ENCODE peak calls at places on chromosomes 11 and 22, in six cellular contexts. B is hepatocyte, C is heart right ventricle, Y is testis, J is transverse colon, T is lung. I is an unnamed sample.

GRCh38 chr11:101003468-101003867 is 126.1 kb downstream of the PGR start:
- DNase-seq in Y (no peak), J (no peak), B (no peak), C (no peak), T (no peak), I (no peak)

GRCh38 chr11:9838961-9839360 is 175.1 kb downstream of the SWAP70 start:
- DNase-seq in B (no peak), Y (no peak), C (no peak), T (no peak), J (no peak), I (no peak)

GRCh38 chr11:79973701-79974626 is 533.1 kb upstream of the TENM4 start:
- DNase-seq in T (no peak), B (no peak), C (no peak), J (no peak), Y (no peak), I (no peak)

GRCh38 chr11:102622258-102622657 is 2.9 kb downstream of the MMP20 start:
- DNase-seq in B (no peak), C (no peak), T (no peak), J (no peak), Y (no peak), I (no peak)

GRCh38 chr22:49492756-49493251 is 334.9 kb downstream of the BRD1 start:
- DNase-seq in B (no peak), J (no peak), Y (no peak), T (no peak), C (no peak), I (no peak)

GRCh38 chr11:16547879-16548278 is 190.6 kb upstream of the C11orf58 start:
- DNase-seq in Y (no peak), T (no peak), B (no peak), J (no peak), C (no peak), I (no peak)

GRCh38 chr11:102410382-102410784 is 42.2 kb downstream of the TMEM123 start:
- DNase-seq in J (no peak), C (no peak), Y (no peak), T (no peak), B (peak; percentile 47), I (no peak)

GRCh38 chr11:12195773-12196172 is 85.4 kb downstream of the MICAL2 start:
- DNase-seq in C (no peak), Y (no peak), B (no peak), J (no peak), T (no peak), I (no peak)

GRCh38 chr22:40463017-40463631 is 92.7 kb downstream of the SGSM3 start:
- DNase-seq in T (no peak), Y (no peak), B (no peak), J (peak; percentile 27), C (no peak), I (peak; percentile 84)

GRCh38 chr11:61377461-61378160 is 14.8 kb upstream of the TMEM216 start:
- DNase-seq in C (no peak), J (no peak), T (no peak), Y (no peak), B (no peak), I (no peak)

GRCh38 chr22:25101986-25102385 is 97.7 kb upstream of the CRYBB3 start:
- DNase-seq in C (no peak), B (no peak), J (no peak), Y (no peak), T (no peak), I (no peak)

GRCh38 chr11:2701230-2701629 is 1.4 kb upstream of the KCNQ1OT1 start:
- DNase-seq in C (no peak), J (no peak), Y (no peak), T (no peak), B (no peak), I (peak; percentile 71)

GRCh38 chr11:130166457-130166784 is 6.8 kb downstream of the ST14 start:
- DNase-seq in B (peak; percentile 80), T (no peak), C (no peak), Y (no peak), J (peak; percentile 78), I (no peak)

GRCh38 chr11:112784323-112785073 is 176.7 kb upstream of the NCAM1 start:
- DNase-seq in B (peak; percentile 72), Y (peak; percentile 83), C (peak; percentile 68), J (peak; percentile 32), T (no peak), I (no peak)

GRCh38 chr11:58726594-58727414 is 4.9 kb downstream of the GLYAT start:
- DNase-seq in T (no peak), Y (no peak), B (no peak), C (no peak), J (no peak), I (no peak)

GRCh38 chr22:29700949-29701927 is 18.6 kb upstream of the CABP7 start:
- DNase-seq in Y (no peak), T (peak; percentile 32), B (peak; percentile 57), C (no peak), J (peak; percentile 24), I (no peak)

GRCh38 chr22:37228106-37229011 is 15.7 kb downstream of the RAC2 start:
- DNase-seq in B (peak; percentile 44), Y (no peak), T (no peak), J (peak; percentile 41), C (peak; percentile 20), I (peak; percentile 88)

GRCh38 chr22:36079041-36079440 is 50.4 kb upstream of the RBFOX2 start:
- DNase-seq in T (no peak), Y (no peak), C (no peak), J (no peak), B (no peak), I (no peak)

GRCh38 chr22:49704345-49705215 is 123.1 kb downstream of the BRD1 start:
- DNase-seq in J (no peak), T (no peak), C (no peak), B (no peak), Y (no peak), I (peak; percentile 55)

GRCh38 chr11:108880510-108880909 is 215.6 kb downstream of the DDX10 start:
- DNase-seq in Y (no peak), C (no peak), T (no peak), J (no peak), B (no peak), I (no peak)

GRCh38 chr11:67153971-67154370 is 34.9 kb downstream of the KDM2A start:
- DNase-seq in C (no peak), J (no peak), T (no peak), B (no peak), Y (no peak), I (no peak)

GRCh38 chr11:27610946-27611345 is 89.3 kb downstream of the BDNF start:
- DNase-seq in T (no peak), B (no peak), Y (no peak), C (no peak), J (no peak), I (no peak)

GRCh38 chr11:92880391-92880790 is 89.1 kb upstream of the MTNR1B start:
- DNase-seq in T (no peak), C (no peak), Y (no peak), B (no peak), J (no peak), I (no peak)

GRCh38 chr22:35400335-35400680 is 368 bp downstream of the MCM5 start:
- DNase-seq in C (no peak), Y (no peak), B (no peak), T (no peak), J (no peak), I (peak; percentile 86)

GRCh38 chr11:57781529-57781943 is 19.9 kb downstream of the CTNND1 start:
- DNase-seq in C (peak; percentile 41), Y (peak; percentile 58), J (peak; percentile 80), T (peak; percentile 83), B (peak; percentile 84), I (no peak)

GRCh38 chr11:126586303-126586627 is 230.8 kb downstream of the ST3GAL4 start:
- DNase-seq in C (no peak), B (no peak), T (no peak), J (no peak), Y (no peak), I (peak; percentile 47)

GRCh38 chr11:83681045-83681781 is 395.0 kb upstream of the CCDC90B start:
- DNase-seq in Y (no peak), C (no peak), B (no peak), J (no peak), T (no peak), I (no peak)

GRCh38 chr11:128533473-128533872 is 53.9 kb downstream of the ETS1 start:
- DNase-seq in T (no peak), J (no peak), Y (no peak), C (no peak), B (no peak), I (no peak)

GRCh38 chr11:108733479-108734116 is 68.7 kb downstream of the DDX10 start:
- DNase-seq in B (no peak), T (no peak), Y (no peak), C (no peak), J (no peak), I (no peak)

GRCh38 chr11:64608636-64609035 is 17.6 kb downstream of the SLC22A12 start:
- DNase-seq in T (no peak), Y (peak; percentile 55), J (no peak), B (no peak), C (no peak), I (no peak)

GRCh38 chr11:125373426-125374391 is 122.4 kb downstream of the FEZ1 start:
- DNase-seq in B (no peak), T (peak; percentile 32), J (no peak), C (peak; percentile 66), Y (no peak), I (peak; percentile 28)

GRCh38 chr11:59144096-59144495 is 1.4 kb downstream of the FAM111A start:
- DNase-seq in T (no peak), J (no peak), B (no peak), C (no peak), Y (no peak), I (no peak)

GRCh38 chr22:43391306-43391705 is 20.5 kb upstream of the MPPED1 start:
- DNase-seq in C (no peak), Y (no peak), T (no peak), J (no peak), B (peak; percentile 11), I (no peak)

GRCh38 chr22:21101877-21102638 is 56.3 kb downstream of the LRRC74B start:
- DNase-seq in C (no peak), J (no peak), B (no peak), Y (no peak), T (peak; percentile 16), I (no peak)
- H3K36me3 ChIP-seq in C (no peaks in the 10 kb centered on the region), J (no peaks in the 10 kb centered on the region), B (no peaks in the 10 kb centered on the region), Y (no peaks in the 10 kb centered on the region), T (no peaks in the 10 kb centered on the region), I (no peaks in the 10 kb centered on the region)

DNA sequence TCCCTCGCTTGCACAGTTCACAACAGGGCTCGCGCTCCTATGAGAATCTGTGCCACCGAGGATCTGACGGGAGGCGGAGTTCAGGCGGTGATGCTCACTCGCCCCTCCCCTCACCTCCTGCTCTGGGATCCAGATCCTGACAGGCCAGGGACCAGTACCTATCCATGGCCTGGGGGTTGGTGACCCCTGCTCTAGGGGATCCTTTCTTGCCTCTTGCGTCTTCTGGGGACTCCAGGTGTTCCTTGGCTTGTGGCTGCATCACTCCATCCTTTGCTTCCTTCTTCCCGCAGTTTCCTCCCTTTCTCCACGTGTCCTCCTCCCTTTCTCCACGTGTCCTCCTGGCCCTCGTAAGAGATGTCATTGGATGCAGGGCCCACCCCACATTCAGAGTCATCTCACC is 30.6 kb upstream of the KRTAP5-7 start:
- DNase-seq in B (no peak), J (no peak), C (no peak), T (no peak), Y (peak; percentile 0), I (no peak)
- H3K36me3 ChIP-seq in B (no peaks in the 10 kb centered on the region), J (no peaks in the 10 kb centered on the region), C (peaks cover 56% of the 10 kb centered on the region), T (peaks cover 3% of the 10 kb centered on the region), Y (no peaks in the 10 kb centered on the region), I (peaks cover 88% of the 10 kb centered on the region)

GRCh38 chr11:75481602-75482309 is 44.0 kb downstream of the GDPD5 start:
- DNase-seq in J (no peak), C (no peak), T (no peak), Y (no peak), B (no peak), I (no peak)
- H3K36me3 ChIP-seq in J (no peaks in the 10 kb centered on the region), C (no peaks in the 10 kb centered on the region), T (no peaks in the 10 kb centered on the region), Y (no peaks in the 10 kb centered on the region), B (no peaks in the 10 kb centered on the region), I (no peaks in the 10 kb centered on the region)

GRCh38 chr11:19321351-19321750 is 80.6 kb upstream of the E2F8 start:
- DNase-seq in Y (no peak), B (no peak), C (no peak), T (no peak), J (no peak), I (no peak)
- H3K36me3 ChIP-seq in Y (no peaks in the 10 kb centered on the region), B (no peaks in the 10 kb centered on the region), C (no peaks in the 10 kb centered on the region), T (no peaks in the 10 kb centered on the region), J (no peaks in the 10 kb centered on the region), I (no peaks in the 10 kb centered on the region)

I was measured in spleen.